ENCODE peak calls at places on chromosomes 11 and 22, in four cellular contexts. D, K, P and U are unnamed samples.

GRCh38 chr11:45091563-45092392 is 54.7 kb upstream of the PRDM11 start:
- DNase-seq in P (no peak), D (peak; percentile 77), K (no peak), U (peak; percentile 58)

GRCh38 chr22:50102946-50103345 is 13.1 kb downstream of the MOV10L1 start:
- DNase-seq in K (peak; percentile 31), D (no peak), P (peak; percentile 47), U (peak; percentile 10)

GRCh38 chr11:61587541-61587941 is 6.7 kb upstream of the SYT7 start:
- DNase-seq in D (peak; percentile 81), K (no peak), P (peak; percentile 29), U (peak; percentile 31)

GRCh38 chr11:17102447-17102846 is 25.0 kb upstream of the RPS13 start:
- DNase-seq in D (no peak), P (no peak), K (no peak), U (no peak)

GRCh38 chr22:29330291-29330690 is 14.8 kb upstream of the RASL10A start:
- DNase-seq in D (no peak), P (no peak), K (no peak), U (no peak)

GRCh38 chr11:44914105-44914504 is 36.6 kb downstream of the TP53I11 start:
- DNase-seq in K (no peak), P (no peak), D (no peak), U (no peak)

GRCh38 chr22:37017356-37017755 is 1.9 kb downstream of the TST start:
- DNase-seq in P (no peak), K (no peak), D (no peak), U (no peak)

GRCh38 chr11:96052921-96053631 is 129.2 kb upstream of the MTMR2 start:
- DNase-seq in D (no peak), P (no peak), K (no peak), U (no peak)

GRCh38 chr11:70470127-70470526 is 71.8 kb downstream of the CTTN start:
- DNase-seq in K (no peak), P (no peak), D (no peak), U (no peak)

GRCh38 chr11:62139526-62140301 is 15.9 kb downstream of the INCENP start:
- DNase-seq in D (no peak), K (no peak), P (no peak), U (no peak)

GRCh38 chr22:29208502-29208862 is 2.8 kb downstream of the EMID1 start:
- DNase-seq in P (no peak), K (no peak), D (no peak), U (no peak)

GRCh38 chr22:50731811-50732624 is 6.0 kb upstream of the ACR start:
- DNase-seq in D (peak; percentile 62), P (peak; percentile 73), K (peak; percentile 28), U (peak; percentile 48)

GRCh38 chr11:64034411-64034811 is 1.3 kb upstream of the FLRT1 start:
- DNase-seq in D (peak; percentile 74), K (no peak), P (no peak), U (no peak)

GRCh38 chr22:50302041-50302541 is 5.4 kb downstream of the PLXNB2 start:
- DNase-seq in D (no peak), K (no peak), P (no peak), U (no peak)

GRCh38 chr11:124602193-124602592 is 9.0 kb upstream of the PANX3 start:
- DNase-seq in D (no peak), K (no peak), P (no peak), U (no peak)

GRCh38 chr11:9565822-9566560 is 7.5 kb upstream of the WEE1 start:
- DNase-seq in D (no peak), K (peak; percentile 99), P (peak; percentile 88), U (peak; percentile 93)

GRCh38 chr11:105609832-105610781 is at the start of gene GRIA4:
- DNase-seq in D (peak; percentile 80), K (no peak), P (no peak), U (peak; percentile 1)

GRCh38 chr11:777288-778255 is at the start of gene GATD1:
- DNase-seq in P (peak; percentile 99), D (peak; percentile 98), K (peak; percentile 73), U (peak; percentile 96)

GRCh38 chr11:26719289-26719688 is 2.6 kb downstream of the SLC5A12 start:
- DNase-seq in P (no peak), D (no peak), K (no peak), U (no peak)

GRCh38 chr22:49211176-49211575 is 616.5 kb downstream of the BRD1 start:
- DNase-seq in D (no peak), K (no peak), P (no peak), U (no peak)

GRCh38 chr11:10601722-10602281 is 33.3 kb upstream of the LYVE1 start:
- DNase-seq in K (no peak), P (no peak), D (no peak), U (no peak)

GRCh38 chr11:8913961-8914660 is 3.1 kb downstream of the AKIP1 start:
- DNase-seq in P (peak; percentile 53), D (peak; percentile 64), K (peak; percentile 37), U (peak; percentile 40)

GRCh38 chr11:60978546-60979380 is 7.3 kb downstream of the CD6 start:
- DNase-seq in K (no peak), P (no peak), D (no peak), U (no peak)

GRCh38 chr22:23752090-23752691 is 1.3 kb upstream of the ZNF70 start:
- DNase-seq in K (no peak), D (no peak), P (no peak), U (peak; percentile 20)

GRCh38 chr22:40399661-40400060 is 29.3 kb downstream of the SGSM3 start:
- DNase-seq in P (no peak), K (no peak), D (no peak), U (no peak)
- H3K27ac ChIP-seq in P (no peak overlapping the region), K (no peak overlapping the region), D (no peak overlapping the region), U (no peak overlapping the region)

DNA sequence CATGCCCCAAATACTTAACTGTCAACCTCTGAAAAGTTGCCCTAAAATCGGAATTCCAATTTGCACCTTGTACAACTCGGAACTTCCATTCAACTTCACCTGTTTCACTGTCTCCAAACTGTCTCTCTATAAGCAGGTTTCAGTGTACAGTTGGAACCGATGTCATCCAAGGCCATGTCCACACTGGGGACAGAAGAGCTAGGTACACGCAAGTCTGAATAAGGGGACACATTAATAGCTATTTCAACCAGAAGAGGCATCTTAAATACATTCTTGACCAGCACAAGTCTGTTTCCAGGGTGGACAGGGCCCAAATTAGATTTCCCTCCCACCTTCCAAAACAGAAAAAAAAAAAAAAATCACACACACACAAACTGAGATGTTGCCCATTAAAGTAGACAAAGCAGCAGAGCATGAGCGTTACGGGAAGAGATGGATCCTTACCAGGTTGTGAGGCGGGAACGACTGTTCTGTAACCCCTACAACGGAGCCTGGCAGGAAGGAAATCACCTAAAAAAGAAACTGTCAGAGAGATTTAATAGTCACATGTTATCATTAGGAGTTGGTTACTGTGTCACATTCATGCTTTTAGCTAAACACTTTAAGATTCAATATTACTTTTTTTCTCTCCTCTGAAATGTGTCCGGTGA is 1.7 kb downstream of the CREBZF start:
- DNase-seq in D (no peak), P (no peak), K (no peak), U (no peak)
- TF ChIP-seq RNF2 in D (no peak), P (no peak), K (no peak), U (no peak)

GRCh38 chr11:86849679-86850078 is 49.3 kb downstream of the PRSS23 start:
- DNase-seq in P (no peak), K (no peak), D (no peak), U (no peak)
- H3K4me1 ChIP-seq in P (no peaks in the 10 kb centered on the region), K (peaks cover 7% of the 10 kb centered on the region), D (no peaks in the 10 kb centered on the region), U (no peaks in the 10 kb centered on the region)

GRCh38 chr11:78045851-78046485 is 17.7 kb upstream of the THRSP start:
- DNase-seq in D (peak; percentile 95), K (peak; percentile 60), P (peak; percentile 89), U (peak; percentile 81)
- H3K27ac ChIP-seq in D (no peak overlapping the region), K (peak overlapping the region; percentile 35), P (no peak overlapping the region), U (peak overlapping the region; percentile 47)

GRCh38 chr11:76766521-76766920 is 16.6 kb upstream of the TSKU start:
- DNase-seq in D (no peak), P (no peak), K (no peak), U (no peak)

GRCh38 chr11:76769645-76770586 is 13.2 kb upstream of the TSKU start:
- DNase-seq in D (no peak), K (peak; percentile 81), P (no peak), U (peak; percentile 96)

GRCh38 chr11:76769071-76769560 is 14.0 kb upstream of the TSKU start:
- DNase-seq in K (no peak), P (no peak), D (no peak), U (no peak)

GRCh38 chr11:76767659-76768058 is 15.5 kb upstream of the TSKU start:
- DNase-seq in K (no peak), D (no peak), P (no peak), U (no peak)

GRCh38 chr11:76768091-76769047 is 14.8 kb upstream of the TSKU start:
- DNase-seq in P (no peak), D (no peak), K (peak; percentile 29), U (no peak)
- TF ChIP-seq RNF2 in P (no peak), D (no peak), K (no peak), U (no peak)